ENCODE peak calls at places on chromosomes 6 and 20, in six cellular contexts. H, D, C, B, P and K are unnamed samples.

GRCh38 chr20:33796907-33797544 is 14.1 kb upstream of the CHMP4B start:
- DNase-seq in B (no peak), H (no peak), C (no peak), D (no peak), P (no peak), K (no peak)

GRCh38 chr6:22956029-22956715 is 386.8 kb downstream of the HDGFL1 start:
- DNase-seq in P (no peak), C (no peak), B (no peak), D (no peak), H (no peak), K (no peak)

GRCh38 chr6:119979862-119980261 is 630.3 kb upstream of the MAN1A1 start:
- DNase-seq in B (no peak), P (no peak), C (peak), D (no peak), H (no peak), K (no peak)

GRCh38 chr20:11054266-11055025 is 380.6 kb upstream of the JAG1 start:
- DNase-seq in C (no peak), D (no peak), P (no peak), H (no peak), B (no peak), K (no peak)

GRCh38 chr6:157774153-157775135 is 48.6 kb upstream of the SNX9 start:
- DNase-seq in P (no peak), C (peak), B (no peak), D (no peak), H (no peak), K (peak)

GRCh38 chr6:77072694-77073409 is 390.4 kb downstream of the HTR1B start:
- DNase-seq in H (no peak), B (no peak), C (no peak), P (no peak), D (no peak), K (no peak)

GRCh38 chr20:22411568-22412450 is 172.6 kb downstream of the FOXA2 start:
- DNase-seq in P (no peak), B (no peak), H (peak), D (no peak), C (peak), K (peak)

GRCh38 chr6:39992861-39993622 is 58.8 kb upstream of the MOCS1 start:
- DNase-seq in P (no peak), C (no peak), D (no peak), B (no peak), H (peak), K (no peak)

GRCh38 chr6:79257381-79258205 is 23.1 kb upstream of the HMGN3 start:
- DNase-seq in H (no peak), P (no peak), C (no peak), D (no peak), B (no peak), K (no peak)

GRCh38 chr6:107321793-107322192 is 137.6 kb downstream of the PDSS2 start:
- DNase-seq in H (no peak), P (no peak), C (no peak), B (no peak), D (no peak), K (no peak)

GRCh38 chr6:41467106-41467505 is 79.1 kb upstream of the FOXP4 start:
- DNase-seq in C (no peak), D (no peak), P (no peak), H (no peak), B (no peak), K (no peak)

GRCh38 chr6:3584611-3585010 is 127.8 kb upstream of the SLC22A23 start:
- DNase-seq in D (no peak), B (no peak), C (no peak), H (no peak), P (no peak), K (no peak)

GRCh38 chr6:151647871-151648639 is 154.2 kb downstream of the CCDC170 start:
- DNase-seq in B (no peak), D (no peak), H (peak), P (peak), C (no peak), K (no peak)

GRCh38 chr20:63215101-63216040 is 560 bp downstream of the YTHDF1 start:
- DNase-seq in P (no peak), B (no peak), D (peak), C (peak), H (peak), K (peak)

GRCh38 chr6:125421853-125422252 is 120.1 kb upstream of the HDDC2 start:
- DNase-seq in H (peak), P (no peak), C (no peak), B (no peak), D (peak), K (no peak)

GRCh38 chr6:16759181-16759645 is 2.0 kb downstream of the ATXN1 start:
- DNase-seq in H (no peak), D (no peak), B (no peak), P (no peak), C (no peak), K (no peak)

GRCh38 chr20:57705103-57705899 is 4.5 kb downstream of the PMEPA1 start:
- DNase-seq in D (no peak), H (no peak), B (no peak), C (no peak), P (no peak), K (no peak)

GRCh38 chr20:24781061-24781980 is 167.7 kb upstream of the CST7 start:
- DNase-seq in P (no peak), D (no peak), H (peak), C (no peak), B (peak), K (peak)

GRCh38 chr6:134464690-134465411 is 146.9 kb upstream of the SGK1 start:
- DNase-seq in B (no peak), D (no peak), P (no peak), C (no peak), H (no peak), K (no peak)

GRCh38 chr6:157956171-157956730 is 25.4 kb upstream of the SYNJ2 start:
- DNase-seq in B (no peak), H (no peak), C (no peak), D (no peak), P (no peak), K (no peak)

GRCh38 chr6:17361013-17361412 is 32.4 kb upstream of the CAP2 start:
- DNase-seq in C (no peak), P (no peak), H (no peak), B (no peak), D (no peak), K (no peak)

GRCh38 chr6:44477293-44477894 is 89.9 kb downstream of the CDC5L start:
- DNase-seq in P (no peak), B (no peak), H (no peak), C (peak), D (no peak), K (no peak)

GRCh38 chr20:51462566-51463276 is 79.8 kb downstream of the NFATC2 start:
- DNase-seq in B (no peak), D (no peak), H (no peak), P (no peak), C (no peak), K (no peak)

GRCh38 chr20:36932476-36933426 is 18.8 kb downstream of the SAMHD1 start:
- DNase-seq in H (no peak), D (no peak), P (no peak), B (no peak), C (no peak), K (no peak)

GRCh38 chr6:73774311-73774766 is 78.3 kb downstream of the CD109 start:
- DNase-seq in C (no peak), H (no peak), P (no peak), D (no peak), B (peak), K (peak)

GRCh38 chr6:13012271-13012670 is 295.7 kb downstream of the PHACTR1 start:
- DNase-seq in C (no peak), B (no peak), D (no peak), H (no peak), P (no peak), K (no peak)

GRCh38 chr6:3516094-3516493 is 59.2 kb upstream of the SLC22A23 start:
- DNase-seq in P (no peak), C (no peak), D (no peak), B (no peak), H (no peak), K (no peak)

GRCh38 chr6:155894758-155895157 is 439.1 kb upstream of the NOX3 start:
- DNase-seq in B (no peak), C (no peak), P (no peak), D (no peak), H (no peak), K (no peak)

GRCh38 chr20:47273591-47274235 is 82.8 kb downstream of the ZMYND8 start:
- DNase-seq in P (no peak), C (no peak), D (no peak), B (no peak), H (no peak), K (no peak)

GRCh38 chr6:75158176-75158575 is 47.7 kb downstream of the COL12A1 start:
- DNase-seq in P (no peak), C (no peak), D (no peak), B (no peak), H (no peak), K (no peak)

GRCh38 chr6:166540631-166541331 is 45.7 kb downstream of the RAMACL start:
- DNase-seq in H (no peak), D (no peak), B (no peak), C (no peak), P (peak), K (no peak)

GRCh38 chr6:157253699-157254098 is 69.6 kb downstream of the TMEM242 start:
- DNase-seq in H (no peak), B (no peak), D (no peak), P (no peak), C (no peak), K (no peak)

GRCh38 chr20:24990810-24991252 is 1.7 kb downstream of the APMAP start:
- DNase-seq in B (peak), C (no peak), P (no peak), H (no peak), D (no peak), K (no peak)

GRCh38 chr20:62723768-62724420 is 15.3 kb downstream of the NTSR1 start:
- DNase-seq in H (no peak), P (no peak), B (no peak), C (no peak), D (no peak), K (no peak)

GRCh38 chr20:11995750-11996567 is 78.3 kb downstream of the BTBD3 start:
- DNase-seq in P (no peak), H (no peak), D (no peak), C (no peak), B (no peak), K (no peak)

GRCh38 chr6:403659-404655 is 12.4 kb downstream of the IRF4 start:
- DNase-seq in H (no peak), P (peak), D (no peak), B (no peak), C (no peak), K (no peak)

GRCh38 chr20:45592574-45593189 is 13.6 kb upstream of the WFDC8 start:
- DNase-seq in D (no peak), C (peak), P (no peak), H (peak), B (no peak), K (no peak)